ENCODE peak calls at places on chromosomes 4 and X, in six cellular contexts. W is NCI-H2171 treated with DMSO at 0.1 percent for 48 hours; S is cardiac muscle cell; I is GOT3; T is GM12865; V is activated CD8-positive, alpha-beta T cell treated with anti-CD3 and anti-CD28 coated beads, Interleukin-2, amount 10 ng/mL, durations not matched to agents 7 days and 5 days. A is an unnamed sample.

GRCh38 chrX:112636951-112637541 is 42.7 kb downstream of the LHFPL1 start:
- DNase-seq in S (no peak), I (peak), W (no peak), T (no peak), V (no peak), A (no peak)

GRCh38 chr4:173556398-173557131 is 26.5 kb upstream of the HAND2 start:
- DNase-seq in S (no peak), W (peak), V (no peak), T (no peak), I (no peak), A (no peak)

GRCh38 chr4:113901994-113902787 is 77.3 kb downstream of the ARSJ start:
- DNase-seq in V (peak), I (no peak), W (peak), T (no peak), S (no peak), A (peak)

GRCh38 chrX:11462648-11463047 is 169.4 kb downstream of the AMELX start:
- DNase-seq in S (peak), W (no peak), V (no peak), I (no peak), T (no peak), A (no peak)

GRCh38 chr4:180636696-180637095 is 1606.5 kb upstream of the TENM3 start:
- DNase-seq in W (no peak), V (no peak), I (no peak), S (no peak), T (no peak), A (no peak)

GRCh38 chr4:24809376-24809775 is 14.0 kb downstream of the SOD3 start:
- DNase-seq in I (no peak), S (peak), W (no peak), T (peak), V (no peak), A (no peak)

GRCh38 chr4:130336585-130337217 is 1240.7 kb downstream of the C4orf33 start:
- DNase-seq in V (no peak), S (peak), W (peak), I (no peak), T (peak), A (no peak)

GRCh38 chr4:6331018-6331417 is 61.4 kb downstream of the WFS1 start:
- DNase-seq in S (no peak), I (no peak), W (peak), T (peak), V (peak), A (peak)

GRCh38 chrX:153621949-153622598 is 23.1 kb upstream of the CCNQ start:
- DNase-seq in S (no peak), W (no peak), V (no peak), I (no peak), T (no peak), A (no peak)

GRCh38 chr4:70979445-70980008 is 13.9 kb upstream of the DCK start:
- DNase-seq in I (no peak), T (peak), S (no peak), V (no peak), W (no peak), A (no peak)

GRCh38 chr4:149291463-149291862 is 524.2 kb downstream of the IQCM start:
- DNase-seq in T (no peak), V (no peak), I (no peak), S (no peak), W (no peak), A (no peak)

GRCh38 chr4:2798399-2799301 is 5.8 kb downstream of the SH3BP2 start:
- DNase-seq in W (no peak), V (peak), S (no peak), I (no peak), T (peak), A (peak)

GRCh38 chrX:51866156-51866555 is 27.3 kb upstream of the MAGED1 start:
- DNase-seq in S (no peak), V (no peak), W (no peak), I (no peak), T (no peak), A (no peak)

GRCh38 chr4:101101072-101101471 is 246.3 kb downstream of the PPP3CA start:
- DNase-seq in W (peak), S (no peak), V (no peak), T (no peak), I (no peak), A (no peak)

GRCh38 chrX:134101636-134102035 is 116.2 kb upstream of the GPC3 start:
- DNase-seq in I (no peak), S (no peak), W (no peak), V (no peak), T (no peak), A (no peak)

GRCh38 chr4:82124365-82124764 is 249.4 kb downstream of the HNRNPD start:
- DNase-seq in I (no peak), W (no peak), S (no peak), T (no peak), V (no peak), A (no peak)

GRCh38 chr4:137749466-137749865 is 217.2 kb upstream of the PCDH18 start:
- DNase-seq in W (no peak), T (no peak), S (no peak), V (no peak), I (no peak), A (no peak)

GRCh38 chrX:108033890-108034289 is 11.0 kb upstream of the VSIG1 start:
- DNase-seq in S (no peak), T (no peak), V (no peak), I (no peak), W (no peak), A (no peak)

GRCh38 chr4:140238353-140239041 is 84.5 kb upstream of the MAML3 start:
- DNase-seq in W (peak), I (peak), T (no peak), S (peak), V (no peak), A (no peak)

GRCh38 chr4:139163806-139164206 is 13.2 kb downstream of the ELF2 start:
- DNase-seq in V (no peak), W (no peak), S (no peak), I (no peak), T (no peak), A (no peak)